ENCODE peak calls at places on chromosomes 12 and 14, in nine cellular contexts. U is gastrocnemius medialis; R is progenitor cell of endocrine pancreas; V is fibroblast of mammary gland; Z is CD8-positive, alpha-beta T cell; W is left ventricle myocardium inferior; X is bronchial epithelial cell; Y is choroid plexus epithelial cell; O is MM.1S. H is an unnamed sample.

GRCh38 chr12:54261817-54262402 is 18.0 kb downstream of the CBX5 start:
- DNase-seq in U (no peak), R (no peak), V (no peak), Z (no peak), W (no peak), X (no peak), Y (peak), O (no peak), H (no peak)

GRCh38 chr12:73892181-73892580 is 645.5 kb upstream of the ATXN7L3B start:
- DNase-seq in U (no peak), R (no peak), V (peak), Z (no peak), W (no peak), X (peak), Y (peak), O (no peak), H (no peak)

GRCh38 chr14:104388631-104389325 is 190.8 kb upstream of the C14orf180 start:
- DNase-seq in U (no peak), R (peak), V (no peak), Z (no peak), W (no peak), X (no peak), Y (no peak), O (no peak), H (no peak)

GRCh38 chr12:30824311-30824710 is 69.6 kb upstream of the CAPRIN2 start:
- DNase-seq in U (no peak), R (no peak), V (no peak), Z (no peak), W (no peak), X (no peak), Y (no peak), O (no peak), H (no peak)

GRCh38 chr12:19388131-19388549 is 51.2 kb upstream of the AEBP2 start:
- DNase-seq in U (peak), R (no peak), V (peak), Z (no peak), W (no peak), X (no peak), Y (peak), O (no peak), H (no peak)

GRCh38 chr12:5022465-5023061 is 21.1 kb upstream of the KCNA5 start:
- DNase-seq in U (no peak), R (peak), V (peak), Z (peak), W (no peak), X (peak), Y (peak), O (peak), H (peak)

GRCh38 chr14:92224348-92224954 is 98.5 kb upstream of the SLC24A4 start:
- DNase-seq in U (no peak), R (no peak), V (peak), Z (no peak), W (no peak), X (peak), Y (no peak), O (no peak), H (no peak)

GRCh38 chr12:13038491-13039161 is 5.6 kb upstream of the FAM234B start:
- DNase-seq in U (no peak), R (no peak), V (peak), Z (no peak), W (no peak), X (peak), Y (peak), O (no peak), H (no peak)

GRCh38 chr12:29547844-29548243 is 50.4 kb upstream of the OVCH1 start:
- DNase-seq in U (peak), R (no peak), V (no peak), Z (no peak), W (no peak), X (no peak), Y (no peak), O (no peak), H (no peak)

GRCh38 chr12:67811437-67812361 is 163.2 kb downstream of the DYRK2 start:
- DNase-seq in U (no peak), R (no peak), V (peak), Z (no peak), W (no peak), X (peak), Y (peak), O (no peak), H (peak)

GRCh38 chr12:108231109-108231905 is 102.2 kb downstream of the WSCD2 start:
- DNase-seq in U (no peak), R (no peak), V (no peak), Z (no peak), W (no peak), X (no peak), Y (no peak), O (no peak), H (no peak)

GRCh38 chr12:105523164-105524057 is 192.9 kb downstream of the C12orf75 start:
- DNase-seq in U (peak), R (no peak), V (peak), Z (no peak), W (peak), X (peak), Y (peak), O (no peak), H (no peak)

GRCh38 chr12:64877363-64878004 is 53.0 kb downstream of the TBC1D30 start:
- DNase-seq in U (no peak), R (no peak), V (no peak), Z (no peak), W (no peak), X (no peak), Y (no peak), O (no peak), H (no peak)

GRCh38 chr12:93911436-93911835 is 234.3 kb downstream of the CRADD start:
- DNase-seq in U (no peak), R (no peak), V (no peak), Z (no peak), W (no peak), X (no peak), Y (no peak), O (no peak), H (no peak)

GRCh38 chr12:51371295-51371953 is 19.8 kb downstream of the GALNT6 start:
- DNase-seq in U (peak), R (peak), V (peak), Z (no peak), W (peak), X (peak), Y (peak), O (no peak), H (peak)

GRCh38 chr14:23175823-23176222 is 7.6 kb downstream of the SLC7A8 start:
- DNase-seq in U (no peak), R (no peak), V (peak), Z (no peak), W (no peak), X (no peak), Y (peak), O (no peak), H (no peak)

GRCh38 chr12:73225371-73225937 is 953.3 kb downstream of the TRHDE start:
- DNase-seq in U (no peak), R (no peak), V (no peak), Z (no peak), W (no peak), X (no peak), Y (no peak), O (no peak), H (no peak)

GRCh38 chr14:89617471-89618291 is 200.6 kb upstream of the FOXN3 start:
- DNase-seq in U (peak), R (no peak), V (peak), Z (peak), W (no peak), X (peak), Y (peak), O (peak), H (peak)

GRCh38 chr14:96304956-96305355 is 48.9 kb downstream of the BDKRB1 start:
- DNase-seq in U (no peak), R (no peak), V (no peak), Z (no peak), W (no peak), X (peak), Y (no peak), O (no peak), H (peak)
- TF ChIP-seq CTCF in U (no peak), R (peak), V (no peak), Z (no peak), W (no peak), X (peak), Y (peak), O (no peak), H (no peak)

GRCh38 chr14:78566859-78567172 is 396.6 kb downstream of the NRXN3 start:
- DNase-seq in U (no peak), R (no peak), V (no peak), Z (no peak), W (no peak), X (no peak), Y (no peak), O (no peak), H (no peak)
- TF ChIP-seq CTCF in U (no peak), R (no peak), V (no peak), Z (no peak), W (peak), X (no peak), Y (no peak), O (no peak), H (peak)

GRCh38 chr12:110102255-110102654 is 21.9 kb upstream of the IFT81 start:
- DNase-seq in U (peak), R (no peak), V (peak), Z (peak), W (no peak), X (peak), Y (peak), O (peak), H (peak)
- TF ChIP-seq CTCF in U (peak), R (no peak), V (peak), Z (no peak), W (peak), X (peak), Y (peak), O (peak), H (no peak)

GRCh38 chr12:110338754-110339153 is 57.7 kb downstream of the ATP2A2 start:
- DNase-seq in U (no peak), R (no peak), V (no peak), Z (no peak), W (no peak), X (no peak), Y (peak), O (no peak), H (no peak)
- TF ChIP-seq CTCF in U (peak), R (peak), V (peak), Z (no peak), W (no peak), X (peak), Y (peak), O (no peak), H (no peak)

DNA sequence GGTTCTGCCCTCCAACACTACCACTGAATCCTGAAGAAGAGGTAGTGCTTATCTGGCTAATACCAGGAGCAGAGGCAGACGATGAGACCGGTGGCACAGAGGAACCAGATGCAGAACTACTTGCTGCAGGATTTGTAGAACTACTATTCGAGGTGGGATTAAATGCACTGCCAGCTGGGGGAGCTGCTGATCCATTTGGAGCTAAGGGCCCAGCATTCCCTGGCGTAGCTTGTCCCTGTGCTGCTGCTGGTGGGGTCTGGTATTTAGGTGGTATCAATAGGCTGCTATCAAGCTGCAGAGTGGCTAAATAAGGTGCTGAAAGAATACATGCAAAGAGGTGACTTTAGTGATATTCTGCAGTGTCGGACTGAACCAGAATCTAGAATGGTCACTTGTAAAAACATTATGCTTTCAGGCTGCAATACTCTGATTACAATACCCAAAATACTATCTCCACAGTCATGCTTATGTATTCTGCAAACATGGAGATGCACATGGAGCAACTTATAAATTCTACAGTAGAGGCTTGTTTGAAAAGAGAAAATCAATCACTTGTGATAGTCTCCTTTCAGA is 294.2 kb downstream of the MED13L start:
- DNase-seq in U (no peak), R (no peak), V (peak), Z (no peak), W (no peak), X (peak), Y (no peak), O (no peak), H (no peak)
- TF ChIP-seq CTCF in U (no peak), R (peak), V (peak), Z (no peak), W (peak), X (peak), Y (peak), O (no peak), H (peak)

GRCh38 chr12:124015791-124016510 is 42.9 kb downstream of the ZNF664 start:
- DNase-seq in U (no peak), R (no peak), V (no peak), Z (no peak), W (no peak), X (no peak), Y (no peak), O (no peak), H (no peak)
- TF ChIP-seq CTCF in U (no peak), R (no peak), V (no peak), Z (no peak), W (no peak), X (no peak), Y (no peak), O (no peak), H (no peak)

GRCh38 chr12:58177366-58177765 is 236.0 kb downstream of the ATP23 start:
- DNase-seq in U (no peak), R (no peak), V (no peak), Z (no peak), W (no peak), X (no peak), Y (no peak), O (no peak), H (no peak)

GRCh38 chr12:58171914-58172313 is 230.5 kb downstream of the ATP23 start:
- DNase-seq in U (no peak), R (no peak), V (peak), Z (no peak), W (no peak), X (no peak), Y (peak), O (no peak), H (no peak)

GRCh38 chr12:58174316-58174715 is 232.9 kb downstream of the ATP23 start:
- DNase-seq in U (no peak), R (no peak), V (no peak), Z (no peak), W (no peak), X (no peak), Y (peak), O (no peak), H (no peak)

GRCh38 chr12:58172433-58173073 is 231.2 kb downstream of the ATP23 start:
- DNase-seq in U (no peak), R (no peak), V (no peak), Z (no peak), W (no peak), X (no peak), Y (no peak), O (no peak), H (no peak)

DNA sequence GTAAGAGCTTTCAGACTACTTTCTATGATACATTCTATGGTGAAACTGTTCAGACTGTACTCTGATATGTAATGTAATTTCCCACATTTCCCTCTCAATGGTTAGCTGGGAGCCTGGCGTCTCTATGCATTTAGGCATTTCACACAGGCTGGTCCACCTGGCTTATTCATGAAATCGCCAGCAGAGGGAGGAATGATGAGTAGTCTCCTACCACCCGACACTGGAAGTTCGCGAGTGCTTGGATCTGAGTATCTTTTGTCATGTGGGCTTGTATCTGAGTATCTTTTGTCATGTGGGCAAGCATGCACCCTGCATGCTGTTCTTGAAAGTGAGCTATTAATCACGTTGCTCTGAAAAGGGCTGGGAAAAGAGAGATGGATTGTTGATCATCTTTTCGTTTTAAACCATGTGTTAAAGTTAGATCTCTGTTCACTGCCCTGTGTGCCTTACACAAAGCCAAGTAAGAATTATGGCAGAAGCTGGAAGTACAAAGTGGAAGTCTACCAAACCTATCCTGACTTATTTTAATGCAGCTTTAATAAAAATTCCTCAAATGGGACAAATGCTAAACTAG is 235.0 kb downstream of the ATP23 start:
- DNase-seq in U (no peak), R (peak), V (peak), Z (no peak), W (no peak), X (peak), Y (peak), O (no peak), H (peak)
- TF ChIP-seq CTCF in U (no peak), R (peak), V (peak), Z (no peak), W (peak), X (peak), Y (peak), O (peak), H (peak)

DNA sequence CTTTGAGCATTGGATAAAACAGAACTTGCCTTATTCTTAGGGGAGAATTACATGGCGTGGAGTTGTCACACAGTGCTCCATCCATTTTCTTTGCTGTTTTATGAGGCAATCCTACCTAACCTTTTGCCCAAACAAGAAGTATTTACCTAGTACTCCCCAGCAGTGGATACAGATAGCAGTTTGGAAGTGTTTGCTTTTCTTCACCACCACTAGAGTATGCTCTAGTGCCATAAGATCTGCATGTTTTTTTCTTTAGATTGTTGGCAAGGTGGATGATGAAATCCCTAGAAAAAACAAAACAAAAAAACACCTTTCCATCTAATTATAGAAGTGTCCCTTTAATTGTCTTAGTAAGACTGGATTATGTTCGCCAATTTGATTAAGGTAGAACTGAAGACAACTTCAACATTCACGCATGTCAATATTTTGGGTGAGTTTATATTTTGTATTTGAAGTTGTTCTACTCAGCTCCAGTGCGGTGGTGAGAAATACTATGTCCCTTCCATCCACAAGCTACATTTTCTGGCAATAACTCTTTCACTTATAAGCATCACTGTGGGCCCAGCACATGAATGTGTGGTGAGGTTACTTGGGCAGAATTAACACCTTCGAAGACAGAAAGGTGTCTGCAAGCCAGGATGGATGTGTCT is 23.6 kb upstream of the TMEM260 start:
- DNase-seq in U (no peak), R (no peak), V (peak), Z (no peak), W (no peak), X (peak), Y (peak), O (peak), H (peak)
- TF ChIP-seq CTCF in U (no peak), R (peak), V (peak), Z (peak), W (peak), X (peak), Y (peak), O (peak), H (peak)

GRCh38 chr12:52685406-52685890 is 5.2 kb upstream of the KRT1 start:
- DNase-seq in U (no peak), R (no peak), V (no peak), Z (no peak), W (no peak), X (no peak), Y (no peak), O (no peak), H (no peak)
- TF ChIP-seq CTCF in U (no peak), R (no peak), V (no peak), Z (no peak), W (no peak), X (no peak), Y (no peak), O (no peak), H (no peak)

GRCh38 chr12:49646331-49646830 is 23.0 kb downstream of the PRPF40B start:
- DNase-seq in U (no peak), R (no peak), V (no peak), Z (no peak), W (no peak), X (no peak), Y (no peak), O (no peak), H (no peak)

GRCh38 chr12:49648722-49649032 is 25.3 kb downstream of the PRPF40B start:
- DNase-seq in U (no peak), R (no peak), V (no peak), Z (no peak), W (no peak), X (no peak), Y (no peak), O (no peak), H (no peak)

GRCh38 chr12:49647827-49648721 is 24.7 kb downstream of the PRPF40B start:
- DNase-seq in U (no peak), R (no peak), V (no peak), Z (no peak), W (no peak), X (no peak), Y (no peak), O (peak), H (no peak)

GRCh38 chr12:49646871-49647270 is 23.5 kb downstream of the PRPF40B start:
- DNase-seq in U (no peak), R (no peak), V (no peak), Z (no peak), W (no peak), X (no peak), Y (no peak), O (no peak), H (no peak)

DNA sequence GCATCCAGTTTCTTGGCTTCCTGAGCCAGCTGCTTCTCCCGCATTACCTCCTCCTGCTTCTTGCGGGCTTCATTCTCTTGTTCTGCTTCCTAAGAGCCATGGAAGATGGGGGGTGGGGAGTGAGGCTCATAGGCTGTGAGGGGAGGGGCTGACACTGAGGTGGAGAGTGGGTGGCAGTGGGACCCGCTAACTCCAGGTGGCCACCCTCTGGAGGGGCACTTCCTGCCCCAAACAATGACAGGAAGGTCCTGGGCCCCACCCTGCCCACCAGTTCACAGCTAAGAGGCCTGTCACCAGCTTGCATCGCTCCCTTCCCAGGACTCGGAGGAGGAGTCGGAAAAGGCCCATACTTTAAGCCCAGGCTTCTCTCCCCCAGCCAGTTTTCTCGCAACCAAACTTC is 23.9 kb downstream of the PRPF40B start:
- DNase-seq in U (no peak), R (no peak), V (no peak), Z (no peak), W (no peak), X (no peak), Y (no peak), O (no peak), H (no peak)
- TF ChIP-seq CTCF in U (no peak), R (no peak), V (no peak), Z (no peak), W (no peak), X (no peak), Y (no peak), O (no peak), H (no peak)